ENCODE peak calls at places on chromosomes 4 and X, in eight cellular contexts. One of them, this sample, is unnamed.

GRCh38 chr4:168411318-168412150 is 68.8 kb downstream of the DDX60L start:
- DNase-seq in thyroid gland: no peak
- DNase-seq in right lobe of liver: no peak
- DNase-seq in spleen: no peak
- DNase-seq in body of pancreas: no peak
- DNase-seq in Peyer's patch: no peak
- DNase-seq in NB4: peak; percentile 61
- DNase-seq in upper lobe of left lung: no peak
- DNase-seq in this sample: no peak

GRCh38 chr4:78322032-78322431 is 229.5 kb upstream of the ANXA3 start:
- DNase-seq in Peyer's patch: no peak
- DNase-seq in right lobe of liver: no peak
- DNase-seq in body of pancreas: no peak
- DNase-seq in spleen: no peak
- DNase-seq in NB4: no peak
- DNase-seq in upper lobe of left lung: no peak
- DNase-seq in thyroid gland: no peak
- DNase-seq in this sample: no peak

GRCh38 chr4:15303052-15303641 is 124.7 kb upstream of the C1QTNF7 start:
- DNase-seq in upper lobe of left lung: no peak
- DNase-seq in thyroid gland: no peak
- DNase-seq in NB4: no peak
- DNase-seq in Peyer's patch: no peak
- DNase-seq in spleen: no peak
- DNase-seq in right lobe of liver: no peak
- DNase-seq in body of pancreas: no peak
- DNase-seq in this sample: no peak

GRCh38 chr4:5708171-5708828 is at the start of gene EVC2:
- DNase-seq in right lobe of liver: peak; percentile 54
- DNase-seq in Peyer's patch: peak; percentile 34
- DNase-seq in thyroid gland: peak; percentile 80
- DNase-seq in spleen: no peak
- DNase-seq in upper lobe of left lung: peak; percentile 65
- DNase-seq in NB4: no peak
- DNase-seq in body of pancreas: peak; percentile 61
- DNase-seq in this sample: peak; percentile 42

GRCh38 chr4:94507708-94508107 is 56.0 kb downstream of the PDLIM5 start:
- DNase-seq in NB4: peak; percentile 17
- DNase-seq in thyroid gland: no peak
- DNase-seq in upper lobe of left lung: no peak
- DNase-seq in right lobe of liver: no peak
- DNase-seq in spleen: no peak
- DNase-seq in body of pancreas: peak; percentile 28
- DNase-seq in Peyer's patch: no peak
- DNase-seq in this sample: no peak

GRCh38 chrX:51834076-51834475 is 59.3 kb upstream of the MAGED1 start:
- DNase-seq in upper lobe of left lung: no peak
- DNase-seq in thyroid gland: no peak
- DNase-seq in body of pancreas: no peak
- DNase-seq in spleen: no peak
- DNase-seq in Peyer's patch: no peak
- DNase-seq in NB4: no peak
- DNase-seq in right lobe of liver: no peak
- DNase-seq in this sample: no peak

GRCh38 chrX:28223469-28223868 is 242.2 kb upstream of the DCAF8L1 start:
- DNase-seq in spleen: no peak
- DNase-seq in right lobe of liver: no peak
- DNase-seq in thyroid gland: no peak
- DNase-seq in NB4: no peak
- DNase-seq in body of pancreas: no peak
- DNase-seq in Peyer's patch: no peak
- DNase-seq in upper lobe of left lung: no peak
- DNase-seq in this sample: no peak

GRCh38 chrX:135981662-135982061 is 3.6 kb upstream of the SLC9A6 start:
- DNase-seq in thyroid gland: no peak
- DNase-seq in spleen: no peak
- DNase-seq in upper lobe of left lung: no peak
- DNase-seq in NB4: no peak
- DNase-seq in right lobe of liver: no peak
- DNase-seq in Peyer's patch: no peak
- DNase-seq in body of pancreas: no peak
- DNase-seq in this sample: no peak

GRCh38 chr4:109764785-109765419 is 35.0 kb upstream of the PLA2G12A start:
- DNase-seq in spleen: no peak
- DNase-seq in body of pancreas: no peak
- DNase-seq in right lobe of liver: no peak
- DNase-seq in Peyer's patch: no peak
- DNase-seq in NB4: no peak
- DNase-seq in thyroid gland: no peak
- DNase-seq in upper lobe of left lung: no peak
- DNase-seq in this sample: no peak

GRCh38 chr4:2457481-2458295 is 11.2 kb upstream of the RNF4 start:
- DNase-seq in body of pancreas: peak; percentile 52
- DNase-seq in Peyer's patch: no peak
- DNase-seq in spleen: peak; percentile 42
- DNase-seq in NB4: no peak
- DNase-seq in right lobe of liver: no peak
- DNase-seq in thyroid gland: peak; percentile 19
- DNase-seq in upper lobe of left lung: no peak
- DNase-seq in this sample: no peak

DNA sequence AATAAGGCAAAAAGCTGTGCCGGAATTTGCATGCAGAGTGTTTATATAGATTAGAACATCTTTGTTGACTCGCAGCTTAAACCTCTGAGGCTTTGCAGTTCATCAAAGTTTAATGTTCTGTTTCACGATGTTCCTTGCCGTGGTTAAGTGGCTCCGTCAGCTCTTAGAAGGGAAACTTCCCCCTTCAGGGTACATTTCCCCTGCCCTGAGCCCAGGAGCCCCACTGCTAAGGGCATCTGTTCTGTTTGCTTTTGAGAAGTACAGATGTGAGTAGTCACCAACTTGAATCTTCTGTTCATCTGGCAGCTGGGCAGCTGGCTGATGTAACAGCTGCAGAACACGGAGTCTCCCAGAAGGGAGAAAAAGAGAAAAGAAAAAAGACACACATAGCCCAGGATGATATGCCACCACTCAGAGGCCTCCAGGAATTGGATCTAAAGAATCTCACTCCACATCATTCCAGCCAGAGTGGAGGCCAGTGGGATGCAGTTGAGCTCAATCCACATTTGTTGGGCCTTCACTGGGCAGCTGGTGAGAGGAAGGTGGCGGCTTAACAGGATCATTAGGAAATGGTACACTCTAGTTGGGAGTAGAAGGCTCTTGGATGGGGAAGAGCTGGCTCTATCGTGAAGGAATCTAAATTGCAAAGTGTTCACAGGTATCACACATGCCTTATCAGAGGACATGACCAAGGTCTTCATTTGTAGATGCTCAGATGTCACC is 178.7 kb upstream of the RBPJ start:
- DNase-seq in right lobe of liver: no peak
- DNase-seq in spleen: no peak
- DNase-seq in thyroid gland: no peak
- DNase-seq in Peyer's patch: peak; percentile 19
- DNase-seq in NB4: peak; percentile 58
- DNase-seq in body of pancreas: no peak
- DNase-seq in upper lobe of left lung: peak; percentile 65
- DNase-seq in this sample: no peak
- TF ChIP-seq POLR2A in right lobe of liver: no peak
- TF ChIP-seq POLR2A in spleen: no peak
- TF ChIP-seq POLR2A in thyroid gland: no peak
- TF ChIP-seq POLR2A in Peyer's patch: no peak
- TF ChIP-seq POLR2A in NB4: no peak
- TF ChIP-seq POLR2A in body of pancreas: no peak
- TF ChIP-seq POLR2A in upper lobe of left lung: peak; percentile 43
- TF ChIP-seq POLR2A in this sample: no peak

GRCh38 chr4:185382754-185383153 is 13.0 kb downstream of the LRP2BP start:
- DNase-seq in Peyer's patch: no peak
- DNase-seq in right lobe of liver: no peak
- DNase-seq in NB4: no peak
- DNase-seq in spleen: no peak
- DNase-seq in body of pancreas: no peak
- DNase-seq in thyroid gland: no peak
- DNase-seq in upper lobe of left lung: no peak
- DNase-seq in this sample: no peak

GRCh38 chr4:185383451-185383850 is 12.3 kb downstream of the LRP2BP start:
- DNase-seq in upper lobe of left lung: peak; percentile 58
- DNase-seq in spleen: no peak
- DNase-seq in body of pancreas: peak; percentile 82
- DNase-seq in right lobe of liver: no peak
- DNase-seq in NB4: no peak
- DNase-seq in thyroid gland: peak; percentile 69
- DNase-seq in Peyer's patch: no peak
- DNase-seq in this sample: no peak

GRCh38 chr4:185381794-185382193 is 13.9 kb downstream of the LRP2BP start:
- DNase-seq in Peyer's patch: no peak
- DNase-seq in body of pancreas: no peak
- DNase-seq in upper lobe of left lung: no peak
- DNase-seq in thyroid gland: no peak
- DNase-seq in NB4: no peak
- DNase-seq in spleen: no peak
- DNase-seq in right lobe of liver: no peak
- DNase-seq in this sample: no peak

GRCh38 chr4:185384877-185385465 is 10.8 kb downstream of the LRP2BP start:
- DNase-seq in thyroid gland: no peak
- DNase-seq in right lobe of liver: no peak
- DNase-seq in NB4: peak; percentile 6
- DNase-seq in body of pancreas: no peak
- DNase-seq in upper lobe of left lung: no peak
- DNase-seq in spleen: no peak
- DNase-seq in Peyer's patch: no peak
- DNase-seq in this sample: no peak

GRCh38 chr4:185384061-185384460 is 11.7 kb downstream of the LRP2BP start:
- DNase-seq in spleen: no peak
- DNase-seq in body of pancreas: no peak
- DNase-seq in Peyer's patch: no peak
- DNase-seq in thyroid gland: no peak
- DNase-seq in upper lobe of left lung: no peak
- DNase-seq in right lobe of liver: no peak
- DNase-seq in NB4: no peak
- DNase-seq in this sample: no peak
- TF ChIP-seq POLR2A in spleen: no peak
- TF ChIP-seq POLR2A in body of pancreas: no peak
- TF ChIP-seq POLR2A in Peyer's patch: no peak
- TF ChIP-seq POLR2A in thyroid gland: no peak
- TF ChIP-seq POLR2A in upper lobe of left lung: no peak
- TF ChIP-seq POLR2A in right lobe of liver: no peak
- TF ChIP-seq POLR2A in NB4: no peak
- TF ChIP-seq POLR2A in this sample: no peak

GRCh38 chrX:48466696-48467095 is 3.4 kb downstream of the SLC38A5 start:
- DNase-seq in spleen: peak; percentile 52
- DNase-seq in upper lobe of left lung: no peak
- DNase-seq in thyroid gland: no peak
- DNase-seq in body of pancreas: peak; percentile 66
- DNase-seq in right lobe of liver: no peak
- DNase-seq in Peyer's patch: no peak
- DNase-seq in NB4: peak; percentile 34
- DNase-seq in this sample: no peak

GRCh38 chrX:48468693-48469691 is 1.1 kb downstream of the SLC38A5 start:
- DNase-seq in NB4: peak; percentile 76
- DNase-seq in body of pancreas: no peak
- DNase-seq in upper lobe of left lung: no peak
- DNase-seq in Peyer's patch: peak; percentile 43
- DNase-seq in thyroid gland: no peak
- DNase-seq in right lobe of liver: no peak
- DNase-seq in spleen: peak; percentile 69
- DNase-seq in this sample: no peak

GRCh38 chrX:48465336-48465933 is 4.6 kb downstream of the SLC38A5 start:
- DNase-seq in spleen: peak; percentile 6
- DNase-seq in body of pancreas: peak; percentile 16
- DNase-seq in Peyer's patch: no peak
- DNase-seq in right lobe of liver: no peak
- DNase-seq in NB4: no peak
- DNase-seq in thyroid gland: no peak
- DNase-seq in upper lobe of left lung: no peak
- DNase-seq in this sample: no peak

GRCh38 chrX:48468247-48468671 is 1.8 kb downstream of the SLC38A5 start:
- DNase-seq in Peyer's patch: peak; percentile 32
- DNase-seq in right lobe of liver: no peak
- DNase-seq in NB4: peak; percentile 74
- DNase-seq in thyroid gland: peak; percentile 30
- DNase-seq in upper lobe of left lung: no peak
- DNase-seq in body of pancreas: peak; percentile 66
- DNase-seq in spleen: peak; percentile 83
- DNase-seq in this sample: peak; percentile 44

DNA sequence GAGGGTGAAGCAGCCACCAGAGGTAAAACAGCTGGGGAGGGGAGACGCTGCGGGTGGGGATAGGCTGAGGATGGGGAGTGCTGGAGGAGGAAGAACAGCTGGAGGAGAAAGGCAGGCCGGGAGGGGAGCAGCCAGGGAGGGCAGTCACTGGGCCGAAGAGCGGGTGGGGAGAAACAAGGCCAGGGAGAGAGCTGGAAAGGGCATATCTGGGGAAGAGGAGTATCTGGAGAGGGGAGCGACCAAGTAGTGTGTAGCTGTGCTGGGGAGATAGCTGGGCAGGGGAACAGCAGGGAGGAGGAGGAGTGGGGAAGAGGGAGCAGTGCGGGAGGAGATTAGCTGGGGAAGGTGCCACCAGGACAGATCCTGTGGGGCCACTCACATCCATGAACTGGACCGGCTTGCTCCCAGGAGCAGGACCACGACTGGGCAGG is 2.7 kb downstream of the SLC38A5 start:
- DNase-seq in upper lobe of left lung: no peak
- DNase-seq in thyroid gland: no peak
- DNase-seq in Peyer's patch: no peak
- DNase-seq in NB4: no peak
- DNase-seq in body of pancreas: no peak
- DNase-seq in spleen: peak; percentile 59
- DNase-seq in right lobe of liver: no peak
- DNase-seq in this sample: no peak
- TF ChIP-seq POLR2A in upper lobe of left lung: no peak
- TF ChIP-seq POLR2A in thyroid gland: no peak
- TF ChIP-seq POLR2A in Peyer's patch: no peak
- TF ChIP-seq POLR2A in NB4: no peak
- TF ChIP-seq POLR2A in body of pancreas: no peak
- TF ChIP-seq POLR2A in spleen: no peak
- TF ChIP-seq POLR2A in right lobe of liver: no peak
- TF ChIP-seq POLR2A in this sample: no peak

GRCh38 chrX:112837531-112837930 is 3.1 kb downstream of the AMOT start:
- DNase-seq in spleen: no peak
- DNase-seq in body of pancreas: no peak
- DNase-seq in thyroid gland: no peak
- DNase-seq in Peyer's patch: no peak
- DNase-seq in right lobe of liver: no peak
- DNase-seq in NB4: no peak
- DNase-seq in upper lobe of left lung: no peak
- DNase-seq in this sample: no peak

GRCh38 chrX:112839856-112840255 is 775 bp downstream of the AMOT start:
- DNase-seq in upper lobe of left lung: no peak
- DNase-seq in spleen: no peak
- DNase-seq in right lobe of liver: no peak
- DNase-seq in body of pancreas: no peak
- DNase-seq in NB4: no peak
- DNase-seq in thyroid gland: no peak
- DNase-seq in Peyer's patch: no peak
- DNase-seq in this sample: no peak

GRCh38 chrX:112841114-112841819 is 636 bp upstream of the AMOT start:
- DNase-seq in NB4: peak; percentile 65
- DNase-seq in body of pancreas: peak; percentile 83
- DNase-seq in right lobe of liver: peak; percentile 81
- DNase-seq in Peyer's patch: peak; percentile 73
- DNase-seq in thyroid gland: peak; percentile 77
- DNase-seq in upper lobe of left lung: peak; percentile 88
- DNase-seq in spleen: peak; percentile 89
- DNase-seq in this sample: peak; percentile 43

GRCh38 chrX:112841820-112842157 is 1.2 kb upstream of the AMOT start:
- DNase-seq in Peyer's patch: no peak
- DNase-seq in thyroid gland: no peak
- DNase-seq in NB4: no peak
- DNase-seq in upper lobe of left lung: no peak
- DNase-seq in spleen: no peak
- DNase-seq in body of pancreas: no peak
- DNase-seq in right lobe of liver: no peak
- DNase-seq in this sample: no peak

GRCh38 chrX:112840382-112841113 is at the start of gene AMOT:
- DNase-seq in upper lobe of left lung: peak; percentile 79
- DNase-seq in spleen: peak; percentile 88
- DNase-seq in NB4: peak; percentile 31
- DNase-seq in body of pancreas: peak; percentile 69
- DNase-seq in thyroid gland: peak; percentile 81
- DNase-seq in Peyer's patch: peak; percentile 67
- DNase-seq in right lobe of liver: peak; percentile 84
- DNase-seq in this sample: peak; percentile 31
- TF ChIP-seq POLR2A in upper lobe of left lung: no peak
- TF ChIP-seq POLR2A in spleen: no peak
- TF ChIP-seq POLR2A in NB4: no peak
- TF ChIP-seq POLR2A in body of pancreas: peak; percentile 2
- TF ChIP-seq POLR2A in thyroid gland: peak; percentile 63
- TF ChIP-seq POLR2A in Peyer's patch: no peak
- TF ChIP-seq POLR2A in right lobe of liver: no peak
- TF ChIP-seq POLR2A in this sample: no peak